ENCODE peak calls at places on chromosomes 13 and 19, in six cellular contexts. G, F, E, M, X and R are unnamed samples.

GRCh38 chr13:35780613-35781012 is 304.1 kb upstream of the MAB21L1 start:
- DNase-seq in M (no peak), X (no peak), G (no peak), E (no peak), F (no peak), R (no peak)

GRCh38 chr19:13554506-13555235 is 48.4 kb upstream of the CACNA1A start:
- DNase-seq in X (no peak), M (no peak), G (no peak), E (no peak), F (no peak), R (no peak)

GRCh38 chr13:73973156-73973555 is 161.0 kb downstream of the KLF12 start:
- DNase-seq in M (no peak), X (no peak), F (no peak), E (no peak), G (no peak), R (no peak)

GRCh38 chr13:99191900-99192399 is 8.7 kb upstream of the UBAC2 start:
- DNase-seq in M (peak; percentile 66), F (no peak), G (no peak), X (no peak), E (no peak), R (peak; percentile 66)

GRCh38 chr19:48368942-48369341 is 4.8 kb downstream of the SYNGR4 start:
- DNase-seq in F (no peak), X (no peak), G (no peak), E (no peak), M (no peak), R (no peak)

GRCh38 chr19:798415-799075 is 1.3 kb downstream of the PTBP1 start:
- DNase-seq in F (no peak), M (peak; percentile 41), X (no peak), G (peak; percentile 33), E (no peak), R (peak; percentile 29)

GRCh38 chr13:106047859-106048258 is 487.6 kb downstream of the EFNB2 start:
- DNase-seq in E (no peak), G (no peak), F (no peak), M (no peak), X (no peak), R (no peak)

GRCh38 chr19:52957591-52957990 is 5.1 kb downstream of the ZNF816 start:
- DNase-seq in G (no peak), E (no peak), X (no peak), M (no peak), F (no peak), R (no peak)

GRCh38 chr13:60765700-60766411 is 368.8 kb downstream of the TDRD3 start:
- DNase-seq in F (no peak), X (no peak), E (no peak), G (no peak), M (peak; percentile 55), R (peak; percentile 94)

GRCh38 chr13:23899555-23899954 is 2.3 kb upstream of the C1QTNF9B start:
- DNase-seq in G (peak; percentile 43), X (peak; percentile 6), F (no peak), E (no peak), M (peak; percentile 76), R (peak; percentile 13)

GRCh38 chr13:46686171-46686570 is 110.8 kb downstream of the ESD start:
- DNase-seq in X (no peak), G (no peak), F (no peak), M (no peak), E (no peak), R (no peak)

GRCh38 chr13:87919956-87920355 is 248.8 kb downstream of the SLITRK5 start:
- DNase-seq in E (no peak), X (no peak), F (no peak), M (no peak), G (no peak), R (no peak)

GRCh38 chr19:29639086-29639485 is 26.2 kb upstream of the PLEKHF1 start:
- DNase-seq in F (no peak), G (no peak), X (no peak), E (no peak), M (no peak), R (no peak)

GRCh38 chr19:6677924-6678689 is 8.1 kb upstream of the TNFSF14 start:
- DNase-seq in X (no peak), G (peak; percentile 39), E (no peak), F (peak; percentile 60), M (no peak), R (no peak)

GRCh38 chr19:29673451-29674371 is 8.4 kb downstream of the PLEKHF1 start:
- DNase-seq in G (no peak), F (no peak), M (no peak), X (no peak), E (no peak), R (no peak)

GRCh38 chr19:33000510-33000909 is 28.5 kb downstream of the FAAP24 start:
- DNase-seq in M (no peak), X (no peak), G (peak; percentile 62), F (no peak), E (no peak), R (no peak)

GRCh38 chr19:9565900-9566705 is 18.2 kb downstream of the ZNF121 start:
- DNase-seq in E (no peak), G (no peak), M (peak; percentile 5), X (no peak), F (no peak), R (no peak)

GRCh38 chr13:46605089-46605488 is 52.1 kb downstream of the LRCH1 start:
- DNase-seq in G (no peak), X (no peak), E (no peak), F (no peak), M (no peak), R (no peak)

GRCh38 chr19:13748169-13748884 is 16.0 kb upstream of the MRI1 start:
- DNase-seq in X (no peak), M (peak; percentile 55), G (peak; percentile 30), E (no peak), F (peak; percentile 85), R (no peak)

GRCh38 chr19:32316034-32316433 is 29.4 kb upstream of the ZNF507 start:
- DNase-seq in F (no peak), E (no peak), X (no peak), M (no peak), G (no peak), R (no peak)

GRCh38 chr13:45838171-45838745 is 13.3 kb downstream of the SIAH3 start:
- DNase-seq in X (no peak), G (no peak), F (no peak), M (no peak), E (no peak), R (no peak)

GRCh38 chr19:2477141-2477710 is 1.3 kb downstream of the GADD45B start:
- DNase-seq in G (peak; percentile 53), E (no peak), F (no peak), M (peak; percentile 33), X (no peak), R (peak; percentile 5)

GRCh38 chr19:2514981-2515518 is 39.1 kb downstream of the GADD45B start:
- DNase-seq in M (no peak), G (no peak), E (no peak), X (no peak), F (no peak), R (no peak)

GRCh38 chr19:30719189-30719990 is 347.2 kb downstream of the ZNF536 start:
- DNase-seq in M (peak; percentile 28), G (peak; percentile 22), X (peak; percentile 23), E (no peak), F (no peak), R (no peak)